ENCODE peak calls at places on chromosomes 16 and 17, in nine cellular contexts. One of them, this sample, is unnamed.

GRCh38 chr16:11130978-11131665 is 124.9 kb downstream of the SOCS1 start:
- DNase-seq in AG04449: no peak
- DNase-seq in breast epithelium: no peak
- DNase-seq in lower leg skin: no peak
- DNase-seq in body of pancreas: no peak
- DNase-seq in left ventricle myocardium inferior: no peak
- DNase-seq in mammary epithelial cell: no peak
- DNase-seq in BJ: no peak
- DNase-seq in tibial nerve: no peak
- DNase-seq in this sample: no peak

GRCh38 chr17:59534583-59534982 is 30.8 kb upstream of the DHX40 start:
- DNase-seq in mammary epithelial cell: peak
- DNase-seq in BJ: no peak
- DNase-seq in tibial nerve: no peak
- DNase-seq in breast epithelium: no peak
- DNase-seq in body of pancreas: no peak
- DNase-seq in left ventricle myocardium inferior: no peak
- DNase-seq in lower leg skin: no peak
- DNase-seq in AG04449: no peak
- DNase-seq in this sample: peak

GRCh38 chr17:49290690-49291326 is 60.2 kb upstream of the PHOSPHO1 start:
- DNase-seq in AG04449: peak
- DNase-seq in mammary epithelial cell: no peak
- DNase-seq in BJ: no peak
- DNase-seq in left ventricle myocardium inferior: no peak
- DNase-seq in lower leg skin: no peak
- DNase-seq in tibial nerve: no peak
- DNase-seq in breast epithelium: no peak
- DNase-seq in body of pancreas: no peak
- DNase-seq in this sample: peak

GRCh38 chr17:3687949-3688614 is 7.9 kb downstream of the P2RX5 start:
- DNase-seq in tibial nerve: no peak
- DNase-seq in left ventricle myocardium inferior: no peak
- DNase-seq in BJ: no peak
- DNase-seq in body of pancreas: no peak
- DNase-seq in AG04449: no peak
- DNase-seq in mammary epithelial cell: no peak
- DNase-seq in breast epithelium: no peak
- DNase-seq in lower leg skin: no peak
- DNase-seq in this sample: peak

GRCh38 chr16:79400462-79401149 is 199.9 kb downstream of the MAF start:
- DNase-seq in AG04449: no peak
- DNase-seq in breast epithelium: no peak
- DNase-seq in left ventricle myocardium inferior: no peak
- DNase-seq in mammary epithelial cell: no peak
- DNase-seq in BJ: no peak
- DNase-seq in tibial nerve: no peak
- DNase-seq in body of pancreas: no peak
- DNase-seq in lower leg skin: peak
- DNase-seq in this sample: no peak

GRCh38 chr17:48814504-48814903 is 2.5 kb downstream of the TTLL6 start:
- DNase-seq in lower leg skin: no peak
- DNase-seq in BJ: no peak
- DNase-seq in mammary epithelial cell: no peak
- DNase-seq in AG04449: no peak
- DNase-seq in tibial nerve: no peak
- DNase-seq in left ventricle myocardium inferior: peak
- DNase-seq in body of pancreas: peak
- DNase-seq in breast epithelium: no peak
- DNase-seq in this sample: peak

GRCh38 chr17:32486701-32487459 is at the start of gene CDK5R1:
- DNase-seq in left ventricle myocardium inferior: peak
- DNase-seq in BJ: no peak
- DNase-seq in AG04449: no peak
- DNase-seq in lower leg skin: no peak
- DNase-seq in mammary epithelial cell: peak
- DNase-seq in breast epithelium: no peak
- DNase-seq in body of pancreas: peak
- DNase-seq in tibial nerve: no peak
- DNase-seq in this sample: peak

GRCh38 chr17:40554646-40555295 is 10.5 kb downstream of the CCR7 start:
- DNase-seq in tibial nerve: no peak
- DNase-seq in AG04449: no peak
- DNase-seq in lower leg skin: peak
- DNase-seq in breast epithelium: peak
- DNase-seq in BJ: no peak
- DNase-seq in left ventricle myocardium inferior: no peak
- DNase-seq in mammary epithelial cell: no peak
- DNase-seq in body of pancreas: peak
- DNase-seq in this sample: no peak

GRCh38 chr17:70563301-70563820 is 394.0 kb downstream of the KCNJ2 start:
- DNase-seq in AG04449: no peak
- DNase-seq in lower leg skin: no peak
- DNase-seq in mammary epithelial cell: no peak
- DNase-seq in breast epithelium: no peak
- DNase-seq in BJ: no peak
- DNase-seq in left ventricle myocardium inferior: peak
- DNase-seq in tibial nerve: no peak
- DNase-seq in body of pancreas: no peak
- DNase-seq in this sample: no peak

GRCh38 chr17:20073056-20073979 is 64.2 kb downstream of the SPECC1 start:
- DNase-seq in mammary epithelial cell: no peak
- DNase-seq in breast epithelium: peak
- DNase-seq in left ventricle myocardium inferior: peak
- DNase-seq in BJ: no peak
- DNase-seq in AG04449: no peak
- DNase-seq in lower leg skin: peak
- DNase-seq in body of pancreas: peak
- DNase-seq in tibial nerve: peak
- DNase-seq in this sample: no peak

GRCh38 chr16:74679983-74680382 is 13.3 kb upstream of the RFWD3 start:
- DNase-seq in AG04449: no peak
- DNase-seq in left ventricle myocardium inferior: no peak
- DNase-seq in mammary epithelial cell: no peak
- DNase-seq in breast epithelium: no peak
- DNase-seq in lower leg skin: no peak
- DNase-seq in body of pancreas: no peak
- DNase-seq in BJ: no peak
- DNase-seq in tibial nerve: no peak
- DNase-seq in this sample: no peak
- H3K4me3 ChIP-seq in AG04449: no peak
- H3K4me3 ChIP-seq in left ventricle myocardium inferior: no peak
- H3K4me3 ChIP-seq in mammary epithelial cell: no peak
- H3K4me3 ChIP-seq in breast epithelium: no peak
- H3K4me3 ChIP-seq in lower leg skin: no peak
- H3K4me3 ChIP-seq in body of pancreas: no peak
- H3K4me3 ChIP-seq in BJ: no peak
- H3K4me3 ChIP-seq in tibial nerve: no peak
- H3K4me3 ChIP-seq in this sample: no peak

GRCh38 chr17:1043601-1044251 is 46.8 kb downstream of the TIMM22 start:
- DNase-seq in BJ: no peak
- DNase-seq in left ventricle myocardium inferior: peak
- DNase-seq in lower leg skin: no peak
- DNase-seq in breast epithelium: no peak
- DNase-seq in AG04449: no peak
- DNase-seq in mammary epithelial cell: no peak
- DNase-seq in body of pancreas: no peak
- DNase-seq in tibial nerve: no peak
- DNase-seq in this sample: peak
- H3K4me3 ChIP-seq in BJ: no peak
- H3K4me3 ChIP-seq in left ventricle myocardium inferior: peak
- H3K4me3 ChIP-seq in lower leg skin: no peak
- H3K4me3 ChIP-seq in breast epithelium: peak
- H3K4me3 ChIP-seq in AG04449: no peak
- H3K4me3 ChIP-seq in mammary epithelial cell: no peak
- H3K4me3 ChIP-seq in body of pancreas: no peak
- H3K4me3 ChIP-seq in tibial nerve: no peak
- H3K4me3 ChIP-seq in this sample: peak

DNA sequence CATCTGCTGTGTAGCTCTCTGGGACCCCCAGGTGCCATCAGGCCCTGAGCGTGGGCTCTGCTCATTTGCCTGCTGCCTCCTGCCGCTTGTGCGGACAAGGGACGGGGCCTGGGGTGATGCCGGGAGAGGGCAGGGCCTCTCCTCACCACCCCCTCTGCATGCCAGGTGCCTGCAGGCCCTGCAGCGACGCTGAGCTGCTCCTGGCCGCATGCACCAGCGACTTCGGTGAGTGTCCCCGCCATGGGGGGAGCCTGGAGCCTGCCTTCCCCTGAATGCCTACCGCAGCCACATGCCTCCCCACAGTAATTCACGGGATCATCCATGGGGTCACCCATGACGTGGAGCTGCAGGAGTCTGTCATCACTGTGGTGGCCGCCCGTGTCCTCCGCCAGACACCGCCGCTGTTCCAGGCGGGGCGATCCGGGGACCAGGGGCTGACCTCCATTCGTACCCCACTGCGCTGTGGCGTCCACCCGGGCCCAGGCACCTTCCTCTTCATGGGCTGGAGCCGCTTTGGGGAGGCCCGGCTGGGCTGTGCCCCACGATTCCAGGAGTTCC is 1.9 kb downstream of the METRN start:
- DNase-seq in BJ: no peak
- DNase-seq in breast epithelium: no peak
- DNase-seq in tibial nerve: no peak
- DNase-seq in body of pancreas: no peak
- DNase-seq in AG04449: no peak
- DNase-seq in mammary epithelial cell: no peak
- DNase-seq in lower leg skin: no peak
- DNase-seq in left ventricle myocardium inferior: no peak
- DNase-seq in this sample: no peak
- H3K4me3 ChIP-seq in BJ: no peak
- H3K4me3 ChIP-seq in breast epithelium: no peak
- H3K4me3 ChIP-seq in tibial nerve: no peak
- H3K4me3 ChIP-seq in body of pancreas: no peak
- H3K4me3 ChIP-seq in AG04449: peak
- H3K4me3 ChIP-seq in mammary epithelial cell: no peak
- H3K4me3 ChIP-seq in lower leg skin: no peak
- H3K4me3 ChIP-seq in left ventricle myocardium inferior: peak
- H3K4me3 ChIP-seq in this sample: peak

GRCh38 chr17:7929158-7930029 is at the start of gene KCNAB3:
- DNase-seq in mammary epithelial cell: peak
- DNase-seq in breast epithelium: peak
- DNase-seq in left ventricle myocardium inferior: peak
- DNase-seq in BJ: no peak
- DNase-seq in AG04449: no peak
- DNase-seq in body of pancreas: peak
- DNase-seq in lower leg skin: no peak
- DNase-seq in tibial nerve: no peak
- DNase-seq in this sample: peak
- H3K4me3 ChIP-seq in mammary epithelial cell: peak
- H3K4me3 ChIP-seq in breast epithelium: no peak
- H3K4me3 ChIP-seq in left ventricle myocardium inferior: peak
- H3K4me3 ChIP-seq in BJ: peak
- H3K4me3 ChIP-seq in AG04449: peak
- H3K4me3 ChIP-seq in body of pancreas: no peak
- H3K4me3 ChIP-seq in lower leg skin: no peak
- H3K4me3 ChIP-seq in tibial nerve: no peak
- H3K4me3 ChIP-seq in this sample: peak

This sample was measured in neural progenitor cell.